ENCODE peak calls at places on chromosomes 4 and X, in nine cellular contexts. One of them, this sample, is unnamed.

GRCh38 chrX:20149326-20149725 is 7.7 kb upstream of the EIF1AX start:
- DNase-seq in stomach: no peak
- DNase-seq in uterus: no peak
- DNase-seq in tibial nerve: no peak
- DNase-seq in IMR-90: no peak
- DNase-seq in prostate gland: no peak
- DNase-seq in body of pancreas: no peak
- DNase-seq in right lobe of liver: no peak
- DNase-seq in esophagus squamous epithelium: no peak
- DNase-seq in this sample: no peak

GRCh38 chrX:38438321-38438720 is 85.9 kb downstream of the OTC start:
- DNase-seq in stomach: no peak
- DNase-seq in uterus: no peak
- DNase-seq in tibial nerve: no peak
- DNase-seq in IMR-90: no peak
- DNase-seq in prostate gland: no peak
- DNase-seq in body of pancreas: no peak
- DNase-seq in right lobe of liver: no peak
- DNase-seq in esophagus squamous epithelium: no peak
- DNase-seq in this sample: no peak

GRCh38 chr4:82201805-82202636 is 171.8 kb downstream of the HNRNPD start:
- DNase-seq in stomach: peak
- DNase-seq in uterus: no peak
- DNase-seq in tibial nerve: no peak
- DNase-seq in IMR-90: peak
- DNase-seq in prostate gland: peak
- DNase-seq in body of pancreas: peak
- DNase-seq in right lobe of liver: peak
- DNase-seq in esophagus squamous epithelium: no peak
- DNase-seq in this sample: no peak

GRCh38 chrX:8879750-8880149 is 78.6 kb upstream of the FAM9A start:
- DNase-seq in stomach: peak
- DNase-seq in uterus: no peak
- DNase-seq in tibial nerve: no peak
- DNase-seq in IMR-90: peak
- DNase-seq in prostate gland: no peak
- DNase-seq in body of pancreas: peak
- DNase-seq in right lobe of liver: no peak
- DNase-seq in esophagus squamous epithelium: no peak
- DNase-seq in this sample: no peak

GRCh38 chrX:75301060-75301459 is 27.2 kb downstream of the UPRT start:
- DNase-seq in stomach: no peak
- DNase-seq in uterus: no peak
- DNase-seq in tibial nerve: no peak
- DNase-seq in IMR-90: peak
- DNase-seq in prostate gland: no peak
- DNase-seq in body of pancreas: no peak
- DNase-seq in right lobe of liver: no peak
- DNase-seq in esophagus squamous epithelium: no peak
- DNase-seq in this sample: no peak

GRCh38 chr4:144185086-144185485 is 44.6 kb upstream of the GYPA start:
- DNase-seq in stomach: no peak
- DNase-seq in uterus: no peak
- DNase-seq in tibial nerve: no peak
- DNase-seq in IMR-90: no peak
- DNase-seq in prostate gland: no peak
- DNase-seq in body of pancreas: no peak
- DNase-seq in right lobe of liver: no peak
- DNase-seq in esophagus squamous epithelium: no peak
- DNase-seq in this sample: no peak

GRCh38 chr4:21656832-21657231 is 291.7 kb downstream of the KCNIP4 start:
- DNase-seq in stomach: no peak
- DNase-seq in uterus: no peak
- DNase-seq in tibial nerve: no peak
- DNase-seq in IMR-90: no peak
- DNase-seq in prostate gland: no peak
- DNase-seq in body of pancreas: peak
- DNase-seq in right lobe of liver: no peak
- DNase-seq in esophagus squamous epithelium: no peak
- DNase-seq in this sample: no peak

GRCh38 chr4:135418353-135418752 is 1216.8 kb upstream of the PABPC4L start:
- DNase-seq in stomach: no peak
- DNase-seq in uterus: no peak
- DNase-seq in tibial nerve: no peak
- DNase-seq in IMR-90: peak
- DNase-seq in prostate gland: no peak
- DNase-seq in body of pancreas: no peak
- DNase-seq in right lobe of liver: no peak
- DNase-seq in esophagus squamous epithelium: no peak
- DNase-seq in this sample: no peak

GRCh38 chrX:18707442-18708049 is at the start of gene PPEF1:
- DNase-seq in stomach: no peak
- DNase-seq in uterus: no peak
- DNase-seq in tibial nerve: no peak
- DNase-seq in IMR-90: no peak
- DNase-seq in prostate gland: no peak
- DNase-seq in body of pancreas: no peak
- DNase-seq in right lobe of liver: no peak
- DNase-seq in esophagus squamous epithelium: no peak
- DNase-seq in this sample: no peak

GRCh38 chr4:80173841-80174240 is 23.5 kb upstream of the PRDM8 start:
- DNase-seq in stomach: no peak
- DNase-seq in uterus: no peak
- DNase-seq in tibial nerve: no peak
- DNase-seq in IMR-90: peak
- DNase-seq in prostate gland: no peak
- DNase-seq in body of pancreas: no peak
- DNase-seq in right lobe of liver: no peak
- DNase-seq in esophagus squamous epithelium: no peak
- DNase-seq in this sample: no peak

GRCh38 chr4:160631044-160631443 is 1528.2 kb downstream of the RAPGEF2 start:
- DNase-seq in stomach: no peak
- DNase-seq in uterus: no peak
- DNase-seq in tibial nerve: no peak
- DNase-seq in IMR-90: no peak
- DNase-seq in prostate gland: no peak
- DNase-seq in body of pancreas: no peak
- DNase-seq in right lobe of liver: no peak
- DNase-seq in esophagus squamous epithelium: no peak
- DNase-seq in this sample: no peak

GRCh38 chr4:106615407-106615945 is 246.9 kb upstream of the GIMD1 start:
- DNase-seq in stomach: no peak
- DNase-seq in uterus: no peak
- DNase-seq in tibial nerve: no peak
- DNase-seq in IMR-90: no peak
- DNase-seq in prostate gland: no peak
- DNase-seq in body of pancreas: no peak
- DNase-seq in right lobe of liver: no peak
- DNase-seq in esophagus squamous epithelium: no peak
- DNase-seq in this sample: no peak

GRCh38 chr4:150664935-150665334 is 83.0 kb downstream of the MAB21L2 start:
- DNase-seq in stomach: no peak
- DNase-seq in uterus: no peak
- DNase-seq in tibial nerve: no peak
- DNase-seq in IMR-90: no peak
- DNase-seq in prostate gland: no peak
- DNase-seq in body of pancreas: no peak
- DNase-seq in right lobe of liver: no peak
- DNase-seq in esophagus squamous epithelium: no peak
- DNase-seq in this sample: no peak

GRCh38 chrX:9966775-9967408 is at the start of gene CLDN34:
- DNase-seq in stomach: no peak
- DNase-seq in uterus: no peak
- DNase-seq in tibial nerve: no peak
- DNase-seq in IMR-90: no peak
- DNase-seq in prostate gland: no peak
- DNase-seq in body of pancreas: no peak
- DNase-seq in right lobe of liver: no peak
- DNase-seq in esophagus squamous epithelium: no peak
- DNase-seq in this sample: no peak

GRCh38 chr4:128871948-128872347 is 62.4 kb downstream of the JADE1 start:
- DNase-seq in stomach: no peak
- DNase-seq in uterus: no peak
- DNase-seq in tibial nerve: no peak
- DNase-seq in IMR-90: peak
- DNase-seq in prostate gland: no peak
- DNase-seq in body of pancreas: no peak
- DNase-seq in right lobe of liver: no peak
- DNase-seq in esophagus squamous epithelium: no peak
- DNase-seq in this sample: no peak

GRCh38 chr4:47209833-47210232 is 178.5 kb downstream of the GABRB1 start:
- DNase-seq in stomach: no peak
- DNase-seq in uterus: no peak
- DNase-seq in tibial nerve: no peak
- DNase-seq in IMR-90: peak
- DNase-seq in prostate gland: no peak
- DNase-seq in body of pancreas: no peak
- DNase-seq in right lobe of liver: no peak
- DNase-seq in esophagus squamous epithelium: no peak
- DNase-seq in this sample: no peak

GRCh38 chr4:111836601-111837000 is 308.7 kb upstream of the FAM241A start:
- DNase-seq in stomach: no peak
- DNase-seq in uterus: no peak
- DNase-seq in tibial nerve: no peak
- DNase-seq in IMR-90: no peak
- DNase-seq in prostate gland: no peak
- DNase-seq in body of pancreas: no peak
- DNase-seq in right lobe of liver: no peak
- DNase-seq in esophagus squamous epithelium: no peak
- DNase-seq in this sample: no peak

DNA sequence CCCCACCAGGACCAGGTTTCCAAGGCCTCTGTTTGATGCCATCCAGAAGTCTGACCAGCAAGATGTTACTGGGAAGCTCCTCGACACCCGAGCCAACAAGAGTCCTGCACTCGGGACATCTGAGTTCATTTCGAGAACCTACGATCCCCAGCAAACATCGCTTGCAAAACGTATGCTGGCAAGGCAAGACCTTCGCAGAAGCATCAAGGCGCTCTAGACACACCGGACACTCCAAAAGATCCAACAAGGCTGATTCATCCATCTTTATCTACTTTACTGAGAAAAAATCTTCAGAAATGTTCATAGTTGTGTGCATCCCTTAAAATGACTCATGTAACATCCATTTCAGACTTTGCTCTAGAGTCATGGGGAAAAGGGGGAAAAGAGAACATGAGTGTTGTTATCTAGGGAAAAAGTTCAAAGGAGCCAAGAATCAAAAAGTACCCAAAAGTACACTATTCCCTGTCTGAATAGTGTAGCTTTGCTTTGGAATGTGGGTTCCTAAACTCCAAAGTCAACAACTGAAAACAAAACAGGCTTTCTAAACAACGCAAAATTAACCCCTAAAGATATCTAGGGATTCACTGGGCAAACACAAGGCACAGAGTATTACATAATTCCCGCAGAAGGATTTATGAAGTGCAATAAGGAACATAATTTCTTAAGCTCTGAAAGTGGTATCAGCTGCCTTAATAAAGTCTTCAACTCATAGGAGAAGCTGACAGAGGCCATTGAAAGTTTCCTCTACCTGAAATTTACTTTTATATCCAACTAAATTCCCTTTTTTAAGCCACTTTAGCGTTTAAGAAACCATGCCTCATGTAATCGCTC is 1.6 kb downstream of the SH3RF1 start:
- DNase-seq in stomach: no peak
- DNase-seq in uterus: no peak
- DNase-seq in tibial nerve: no peak
- DNase-seq in IMR-90: peak
- DNase-seq in prostate gland: peak
- DNase-seq in body of pancreas: no peak
- DNase-seq in right lobe of liver: no peak
- DNase-seq in esophagus squamous epithelium: no peak
- DNase-seq in this sample: no peak
- H3K4me3 ChIP-seq in stomach: peak
- H3K4me3 ChIP-seq in uterus: peak
- H3K4me3 ChIP-seq in tibial nerve: peak
- H3K4me3 ChIP-seq in IMR-90: peak
- H3K4me3 ChIP-seq in prostate gland: peak
- H3K4me3 ChIP-seq in body of pancreas: peak
- H3K4me3 ChIP-seq in right lobe of liver: peak
- H3K4me3 ChIP-seq in esophagus squamous epithelium: peak
- H3K4me3 ChIP-seq in this sample: peak

DNA sequence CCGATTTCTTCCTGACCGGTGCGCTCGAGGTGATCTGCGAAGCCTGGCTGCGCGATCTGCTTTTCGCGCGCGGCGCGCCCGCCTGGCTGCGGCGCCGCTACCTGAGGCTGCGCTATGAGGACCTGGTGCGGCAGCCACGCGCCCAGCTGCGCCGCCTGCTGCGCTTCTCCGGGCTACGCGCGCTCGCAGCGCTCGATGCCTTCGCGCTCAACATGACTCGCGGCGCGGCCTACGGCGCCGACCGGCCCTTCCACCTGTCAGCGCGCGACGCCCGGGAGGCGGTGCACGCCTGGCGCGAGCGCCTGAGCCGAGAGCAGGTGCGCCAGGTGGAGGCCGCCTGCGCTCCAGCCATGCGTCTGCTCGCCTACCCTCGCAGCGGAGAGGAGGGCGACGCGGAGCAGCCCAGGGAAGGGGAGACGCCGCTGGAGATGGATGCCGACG is 1.4 kb downstream of the CHST7 start:
- DNase-seq in stomach: peak
- DNase-seq in uterus: no peak
- DNase-seq in tibial nerve: no peak
- DNase-seq in IMR-90: no peak
- DNase-seq in prostate gland: no peak
- DNase-seq in body of pancreas: no peak
- DNase-seq in right lobe of liver: peak
- DNase-seq in esophagus squamous epithelium: no peak
- DNase-seq in this sample: no peak
- TF ChIP-seq POLR2A in stomach: no peak
- TF ChIP-seq POLR2A in uterus: peak
- TF ChIP-seq POLR2A in tibial nerve: no peak
- TF ChIP-seq POLR2A in IMR-90: no peak
- TF ChIP-seq POLR2A in prostate gland: no peak
- TF ChIP-seq POLR2A in body of pancreas: no peak
- TF ChIP-seq POLR2A in right lobe of liver: no peak
- TF ChIP-seq POLR2A in esophagus squamous epithelium: no peak
- TF ChIP-seq POLR2A in this sample: no peak

DNA sequence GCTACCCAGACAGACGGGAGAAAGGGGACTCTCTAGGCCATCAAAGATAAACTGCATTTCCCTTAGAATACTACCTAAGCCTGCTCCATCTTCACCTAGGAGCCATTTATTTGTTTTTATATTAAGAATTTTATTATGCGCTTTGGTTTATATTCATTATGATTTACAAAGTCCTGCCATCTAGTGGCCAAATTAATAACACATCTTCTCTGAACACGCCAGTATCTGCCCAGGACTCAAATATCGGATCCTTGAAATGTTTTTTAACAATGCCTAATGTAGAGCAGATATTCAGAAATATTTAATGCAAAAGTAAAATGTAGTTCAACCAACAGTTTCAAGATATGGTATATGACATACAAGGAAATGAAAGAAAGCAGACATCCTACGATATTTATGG is 20.8 kb upstream of the PRPS2 start:
- DNase-seq in stomach: no peak
- DNase-seq in uterus: no peak
- DNase-seq in tibial nerve: no peak
- DNase-seq in IMR-90: peak
- DNase-seq in prostate gland: no peak
- DNase-seq in body of pancreas: no peak
- DNase-seq in right lobe of liver: no peak
- DNase-seq in esophagus squamous epithelium: no peak
- DNase-seq in this sample: no peak
- H3K27ac ChIP-seq in stomach: no peak
- H3K27ac ChIP-seq in uterus: no peak
- H3K27ac ChIP-seq in tibial nerve: no peak
- H3K27ac ChIP-seq in IMR-90: no peak
- H3K27ac ChIP-seq in prostate gland: no peak
- H3K27ac ChIP-seq in body of pancreas: no peak
- H3K27ac ChIP-seq in right lobe of liver: no peak
- H3K27ac ChIP-seq in esophagus squamous epithelium: no peak
- H3K27ac ChIP-seq in this sample: no peak

GRCh38 chr4:169987327-169988228 is 38.6 kb downstream of the MFAP3L start:
- DNase-seq in stomach: no peak
- DNase-seq in uterus: no peak
- DNase-seq in tibial nerve: no peak
- DNase-seq in IMR-90: no peak
- DNase-seq in prostate gland: no peak
- DNase-seq in body of pancreas: no peak
- DNase-seq in right lobe of liver: no peak
- DNase-seq in esophagus squamous epithelium: no peak
- DNase-seq in this sample: no peak
- H3K4me3 ChIP-seq in stomach: no peak
- H3K4me3 ChIP-seq in uterus: no peak
- H3K4me3 ChIP-seq in tibial nerve: no peak
- H3K4me3 ChIP-seq in IMR-90: no peak
- H3K4me3 ChIP-seq in prostate gland: no peak
- H3K4me3 ChIP-seq in body of pancreas: no peak
- H3K4me3 ChIP-seq in right lobe of liver: no peak
- H3K4me3 ChIP-seq in esophagus squamous epithelium: no peak
- H3K4me3 ChIP-seq in this sample: no peak